ENCODE peak calls at places on chromosomes 16 and 17, in seven cellular contexts. I, C, M, P, X, U and W are unnamed samples.

GRCh38 chr16:71796501-71796900 is 12.1 kb downstream of the AP1G1 start:
- DNase-seq in I (no peak), C (no peak), M (no peak), P (no peak), X (no peak), U (no peak), W (no peak)

GRCh38 chr16:3007059-3007956 is 5.4 kb upstream of the CLDN9 start:
- DNase-seq in I (no peak), C (peak), M (no peak), P (no peak), X (peak), U (no peak), W (no peak)

GRCh38 chr17:64004218-64004770 is 6.1 kb downstream of the PRR29 start:
- DNase-seq in I (peak), C (no peak), M (no peak), P (peak), X (no peak), U (no peak), W (no peak)

GRCh38 chr16:11025120-11025531 is 80.8 kb downstream of the CLEC16A start:
- DNase-seq in I (peak), C (no peak), M (no peak), P (no peak), X (peak), U (no peak), W (peak)

GRCh38 chr17:60720763-60721531 is 43.3 kb downstream of the BCAS3 start:
- DNase-seq in I (peak), C (peak), M (peak), P (no peak), X (peak), U (peak), W (peak)

GRCh38 chr17:47875586-47875985 is 20.4 kb upstream of the SP2 start:
- DNase-seq in I (no peak), C (no peak), M (no peak), P (no peak), X (no peak), U (no peak), W (no peak)

GRCh38 chr17:63365366-63366237 is 80.5 kb downstream of the CYB561 start:
- DNase-seq in I (no peak), C (no peak), M (no peak), P (no peak), X (no peak), U (no peak), W (no peak)

GRCh38 chr17:75507712-75508111 is 7.6 kb downstream of the CASKIN2 start:
- DNase-seq in I (no peak), C (no peak), M (no peak), P (no peak), X (no peak), U (no peak), W (no peak)

GRCh38 chr17:7656958-7657715 is 6.4 kb downstream of the ATP1B2 start:
- DNase-seq in I (no peak), C (peak), M (no peak), P (no peak), X (no peak), U (no peak), W (no peak)

GRCh38 chr16:54136276-54136625 is 150.3 kb downstream of the IRX3 start:
- DNase-seq in I (no peak), C (no peak), M (no peak), P (no peak), X (no peak), U (no peak), W (no peak)

GRCh38 chr17:67608691-67609090 is 109.0 kb upstream of the NOL11 start:
- DNase-seq in I (no peak), C (no peak), M (no peak), P (no peak), X (no peak), U (no peak), W (peak)

GRCh38 chr17:44840936-44841335 is 6.7 kb upstream of the HIGD1B start:
- DNase-seq in I (no peak), C (no peak), M (no peak), P (no peak), X (no peak), U (no peak), W (no peak)

GRCh38 chr16:74877706-74878105 is 103.1 kb upstream of the FA2H start:
- DNase-seq in I (no peak), C (no peak), M (no peak), P (no peak), X (no peak), U (no peak), W (no peak)

GRCh38 chr17:11608396-11608795 is 10.1 kb downstream of the DNAH9 start:
- DNase-seq in I (no peak), C (peak), M (peak), P (no peak), X (peak), U (no peak), W (no peak)

GRCh38 chr17:79707931-79708891 is 22.5 kb upstream of the ENPP7 start:
- DNase-seq in I (peak), C (peak), M (peak), P (no peak), X (peak), U (peak), W (no peak)

GRCh38 chr16:12553191-12553590 is 250.5 kb downstream of the CPPED1 start:
- DNase-seq in I (no peak), C (no peak), M (no peak), P (no peak), X (no peak), U (no peak), W (no peak)

GRCh38 chr16:71915350-71915749 is 20.0 kb downstream of the IST1 start:
- DNase-seq in I (no peak), C (no peak), M (no peak), P (no peak), X (no peak), U (no peak), W (no peak)

GRCh38 chr17:5793899-5794298 is 209.6 kb upstream of the NLRP1 start:
- DNase-seq in I (no peak), C (no peak), M (no peak), P (peak), X (peak), U (no peak), W (no peak)

GRCh38 chr16:84806256-84806889 is 13.4 kb upstream of the CRISPLD2 start:
- DNase-seq in I (peak), C (peak), M (no peak), P (no peak), X (peak), U (peak), W (no peak)

GRCh38 chr16:19595043-19595767 is 39.7 kb downstream of the VPS35L start:
- DNase-seq in I (no peak), C (no peak), M (no peak), P (no peak), X (peak), U (peak), W (no peak)

GRCh38 chr16:12300490-12300889 is 324.0 kb downstream of the SNX29 start:
- DNase-seq in I (no peak), C (no peak), M (no peak), P (no peak), X (no peak), U (no peak), W (no peak)

GRCh38 chr17:29149431-29150064 is 30.6 kb downstream of the MYO18A start:
- DNase-seq in I (peak), C (no peak), M (no peak), P (no peak), X (no peak), U (no peak), W (no peak)

GRCh38 chr17:17116406-17116805 is 74.1 kb downstream of the MPRIP start:
- DNase-seq in I (no peak), C (no peak), M (no peak), P (no peak), X (no peak), U (no peak), W (no peak)
- TF ChIP-seq CTCF in I (no peak), C (no peak), M (no peak), P (no peak), X (no peak), U (no peak), W (no peak)

DNA sequence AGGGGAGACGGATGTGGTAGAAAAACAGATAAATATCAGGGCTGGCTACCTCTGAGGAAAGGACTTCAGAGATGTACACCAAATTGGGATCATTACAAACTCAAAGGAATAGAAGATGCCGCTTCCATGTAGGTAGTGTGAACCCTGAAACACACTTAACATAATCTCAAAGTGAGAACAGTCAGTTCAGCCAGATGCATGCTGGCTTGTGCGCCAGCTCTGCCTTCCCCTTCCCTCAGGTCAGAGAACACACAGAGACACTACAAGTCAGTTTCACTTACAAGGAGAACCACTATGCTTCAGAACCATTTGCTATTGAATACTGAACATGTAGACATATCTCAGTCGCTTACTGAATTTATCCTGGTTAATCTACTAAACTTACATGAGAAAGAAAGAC is 176.0 kb upstream of the AXIN2 start:
- DNase-seq in I (no peak), C (no peak), M (no peak), P (no peak), X (no peak), U (no peak), W (no peak)
- TF ChIP-seq CTCF in I (no peak), C (no peak), M (no peak), P (no peak), X (no peak), U (no peak), W (no peak)

GRCh38 chr16:179431-179830 is 828 bp upstream of the HBQ1 start:
- DNase-seq in I (no peak), C (no peak), M (no peak), P (no peak), X (no peak), U (no peak), W (no peak)

GRCh38 chr16:181668-182021 is 1.4 kb downstream of the HBQ1 start:
- DNase-seq in I (no peak), C (no peak), M (no peak), P (no peak), X (no peak), U (no peak), W (no peak)

GRCh38 chr16:180921-181667 is 835 bp downstream of the HBQ1 start:
- DNase-seq in I (peak), C (peak), M (peak), P (peak), X (peak), U (peak), W (no peak)

GRCh38 chr16:177981-178676 is 1.6 kb downstream of the HBA1 start:
- DNase-seq in I (no peak), C (no peak), M (no peak), P (no peak), X (no peak), U (no peak), W (no peak)

GRCh38 chr16:180101-180920 is at the start of gene HBQ1:
- DNase-seq in I (peak), C (peak), M (no peak), P (no peak), X (no peak), U (peak), W (no peak)
- TF ChIP-seq CTCF in I (peak), C (peak), M (peak), P (no peak), X (no peak), U (peak), W (no peak)

GRCh38 chr17:35660902-35661301 is 70.5 kb upstream of the RASL10B start:
- DNase-seq in I (no peak), C (no peak), M (no peak), P (no peak), X (no peak), U (no peak), W (no peak)
- TF ChIP-seq CTCF in I (no peak), C (no peak), M (no peak), P (no peak), X (no peak), U (no peak), W (no peak)

GRCh38 chr16:87809150-87809902 is 43.5 kb upstream of the KLHDC4 start:
- DNase-seq in I (peak), C (no peak), M (no peak), P (no peak), X (peak), U (no peak), W (peak)

GRCh38 chr16:87803385-87803784 is 37.6 kb upstream of the KLHDC4 start:
- DNase-seq in I (no peak), C (no peak), M (no peak), P (no peak), X (no peak), U (no peak), W (no peak)

GRCh38 chr16:87808108-87808507 is 42.3 kb upstream of the KLHDC4 start:
- DNase-seq in I (no peak), C (no peak), M (no peak), P (no peak), X (no peak), U (no peak), W (no peak)

GRCh38 chr16:87806246-87806607 is 40.4 kb upstream of the KLHDC4 start:
- DNase-seq in I (no peak), C (no peak), M (no peak), P (no peak), X (peak), U (no peak), W (no peak)

DNA sequence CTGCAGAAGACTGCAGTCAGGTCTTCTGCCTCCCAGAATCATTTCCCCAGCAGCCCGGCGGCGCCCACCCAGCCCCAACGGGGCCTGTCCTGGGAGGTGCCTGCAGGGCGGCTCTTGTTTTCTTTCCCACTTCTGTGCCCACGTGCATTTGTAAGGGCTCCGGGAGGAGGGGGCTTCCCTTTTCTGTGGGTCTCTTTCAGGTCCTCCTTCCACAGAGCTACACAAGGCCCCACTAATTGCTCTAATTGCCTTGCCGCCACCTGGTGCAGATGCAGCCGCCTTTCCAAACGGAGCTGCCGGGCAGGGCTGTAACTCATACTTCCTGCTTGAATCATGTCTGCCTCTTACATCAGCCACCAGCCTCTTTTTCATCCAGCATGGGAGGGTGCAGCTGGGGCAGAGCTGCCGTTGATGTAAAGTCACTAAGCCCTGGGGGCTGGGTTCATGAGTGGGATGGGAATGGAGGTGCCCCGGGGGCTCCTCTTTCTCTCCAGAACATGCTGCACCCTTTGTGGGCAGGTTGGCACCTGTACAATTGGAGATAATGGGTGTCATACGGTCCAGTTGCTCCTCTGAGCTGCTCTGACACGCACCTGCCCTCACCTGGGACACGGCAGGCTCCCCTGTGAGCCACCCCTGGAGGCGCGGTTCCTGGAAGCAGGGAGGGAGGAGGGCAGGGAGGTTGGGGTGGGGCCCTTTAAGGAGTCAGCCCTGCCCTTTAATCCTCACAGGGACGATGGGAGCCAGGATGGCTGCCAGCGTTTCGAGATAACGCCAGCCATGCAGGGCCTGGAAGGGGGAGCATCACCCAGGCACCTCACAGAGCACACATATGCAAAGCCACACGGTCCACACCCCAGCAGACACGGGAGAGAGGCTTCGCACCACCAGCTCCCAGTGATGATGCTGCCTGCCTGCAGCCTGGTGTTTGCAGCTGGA is 41.1 kb upstream of the KLHDC4 start:
- DNase-seq in I (no peak), C (peak), M (no peak), P (no peak), X (peak), U (peak), W (peak)
- TF ChIP-seq CTCF in I (no peak), C (no peak), M (no peak), P (no peak), X (no peak), U (no peak), W (no peak)

DNA sequence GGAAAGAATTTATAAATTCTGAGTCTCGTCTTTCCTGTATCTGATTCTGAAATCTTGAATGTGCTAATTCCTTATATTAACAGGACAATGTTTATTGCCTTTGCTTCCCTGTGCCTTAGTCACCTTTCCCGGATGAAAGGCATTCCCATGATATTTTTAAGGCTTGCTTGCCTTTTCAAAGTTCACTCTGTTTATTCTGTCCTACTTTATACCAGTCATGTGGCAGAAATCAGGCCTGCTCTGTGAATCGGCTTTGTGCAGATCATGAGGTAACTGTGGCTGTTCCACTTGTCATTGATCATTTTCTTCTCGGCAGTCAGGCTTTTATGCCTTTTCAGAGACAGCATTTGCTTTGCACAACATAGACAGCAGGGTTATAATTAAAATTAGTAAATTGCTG is 28.8 kb upstream of the ABCC11 start:
- DNase-seq in I (no peak), C (no peak), M (no peak), P (no peak), X (no peak), U (no peak), W (no peak)
- TF ChIP-seq CTCF in I (no peak), C (no peak), M (no peak), P (no peak), X (no peak), U (no peak), W (no peak)

GRCh38 chr16:23478566-23478965 is 25.6 kb upstream of the COG7 start:
- DNase-seq in I (no peak), C (no peak), M (no peak), P (no peak), X (no peak), U (no peak), W (no peak)

GRCh38 chr16:23479138-23479537 is 26.1 kb upstream of the COG7 start:
- DNase-seq in I (no peak), C (no peak), M (no peak), P (no peak), X (no peak), U (no peak), W (no peak)

DNA sequence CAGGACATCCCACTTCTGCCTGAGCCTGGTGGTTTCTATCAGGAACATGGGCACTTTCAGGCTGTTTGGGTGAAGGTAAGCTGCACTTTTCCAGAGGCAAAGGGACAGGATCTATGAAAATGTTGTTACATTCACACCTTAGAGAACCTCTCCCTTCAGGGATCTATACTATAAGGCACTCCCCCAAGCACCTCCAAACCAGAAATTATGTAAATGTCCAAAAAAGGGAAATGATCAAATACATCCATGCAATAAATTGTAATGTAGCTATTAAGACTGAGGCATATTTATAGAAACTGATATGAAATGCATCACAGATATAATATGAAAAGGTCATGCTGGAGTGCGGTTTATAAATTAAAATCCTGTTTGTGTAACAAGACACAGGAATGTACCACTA is 23.3 kb upstream of the COG7 start:
- DNase-seq in I (no peak), C (no peak), M (no peak), P (no peak), X (no peak), U (no peak), W (no peak)
- TF ChIP-seq CTCF in I (no peak), C (no peak), M (no peak), P (no peak), X (no peak), U (no peak), W (no peak)

DNA sequence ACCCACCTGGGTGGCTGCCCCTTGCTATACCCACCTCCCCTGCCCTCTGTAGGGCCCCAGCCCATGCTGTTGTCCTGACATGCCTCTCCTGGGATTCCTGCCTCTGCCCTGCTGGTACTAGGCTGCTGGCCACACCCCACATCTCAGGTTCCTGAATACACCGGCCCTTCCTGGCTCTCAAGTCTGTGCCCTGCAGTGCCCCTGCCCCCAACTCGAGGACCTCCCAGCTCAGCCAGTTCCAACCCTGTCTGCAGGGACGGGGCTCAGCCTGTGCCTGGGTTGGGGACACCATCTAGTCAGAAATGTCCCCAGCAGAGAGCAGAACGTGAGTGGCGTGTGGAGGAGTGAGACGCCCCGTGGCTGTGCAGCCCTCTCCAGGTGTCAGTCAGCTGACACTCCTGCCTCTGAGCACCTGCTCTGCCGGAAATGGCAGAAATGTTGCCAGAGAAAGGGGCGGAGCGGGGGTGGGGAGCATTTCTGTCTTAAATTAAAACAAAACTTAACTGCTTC is 28.7 kb downstream of the ACSF3 start:
- DNase-seq in I (peak), C (no peak), M (no peak), P (no peak), X (no peak), U (no peak), W (no peak)
- TF ChIP-seq CTCF in I (no peak), C (no peak), M (no peak), P (no peak), X (no peak), U (no peak), W (no peak)

GRCh38 chr16:22147853-22148252 is 14.5 kb upstream of the SDR42E2 start:
- DNase-seq in I (no peak), C (no peak), M (no peak), P (no peak), X (no peak), U (no peak), W (no peak)
- TF ChIP-seq CTCF in I (no peak), C (no peak), M (no peak), P (no peak), X (no peak), U (no peak), W (no peak)